ENCODE peak calls at places on chromosome 20, in five cellular contexts. L, K, P, B and I are unnamed samples. For H3K4me1, the result is how much of the 10 kb centered on the place peaks cover.

GRCh38 chr20:31484001-31484400 is 8.9 kb downstream of the REM1 start:
- DNase-seq in K (no peak), L (peak), B (peak), P (no peak), I (no peak)

GRCh38 chr20:38649275-38649891 is 47.8 kb downstream of the ARHGAP40 start:
- DNase-seq in P (peak), K (no peak), L (peak), B (peak), I (peak)

GRCh38 chr20:17533396-17533795 is 2.2 kb upstream of the BFSP1 start:
- DNase-seq in B (peak), P (peak), K (no peak), L (peak), I (peak)

GRCh38 chr20:30168025-30168799 is 1089.3 kb upstream of the DEFB115 start:
- DNase-seq in P (no peak), L (peak), B (peak), K (peak), I (no peak)

GRCh38 chr20:49293122-49293521 is 15.3 kb upstream of the ZNFX1 start:
- DNase-seq in B (no peak), P (no peak), K (no peak), L (no peak), I (no peak)

GRCh38 chr20:38271609-38272120 is 11.1 kb upstream of the KIAA1755 start:
- DNase-seq in B (no peak), P (no peak), K (no peak), L (no peak), I (no peak)

GRCh38 chr20:43490038-43490437 is 17.5 kb upstream of the L3MBTL1 start:
- DNase-seq in P (no peak), B (no peak), L (no peak), K (no peak), I (no peak)

GRCh38 chr20:4912380-4913142 is 88.7 kb downstream of the SLC23A2 start:
- DNase-seq in B (no peak), L (no peak), P (no peak), K (no peak), I (no peak)

GRCh38 chr20:29874476-29875202 is 1382.8 kb upstream of the DEFB115 start:
- DNase-seq in P (no peak), L (no peak), B (no peak), K (no peak), I (no peak)

GRCh38 chr20:46202758-46203509 is 84.8 kb downstream of the CD40 start:
- DNase-seq in K (no peak), L (no peak), P (no peak), B (no peak), I (no peak)

GRCh38 chr20:57476073-57476526 is 48.8 kb downstream of the CTCFL start:
- DNase-seq in L (no peak), P (no peak), K (peak), B (no peak), I (no peak)

GRCh38 chr20:53660078-53660909 is 66.7 kb upstream of the ZNF217 start:
- DNase-seq in P (no peak), K (no peak), B (no peak), L (peak), I (peak)

GRCh38 chr20:37271421-37271768 is 9.8 kb upstream of the GHRH start:
- DNase-seq in B (no peak), L (no peak), K (no peak), P (no peak), I (no peak)

GRCh38 chr20:40741507-40742106 is 52.6 kb upstream of the MAFB start:
- DNase-seq in B (peak), L (peak), K (no peak), P (peak), I (peak)
- H3K4me1 ChIP-seq in B (under half), L (under half), K (under half), P (under half), I (under half)

GRCh38 chr20:9353180-9353915 is 161.0 kb upstream of the LAMP5 start:
- DNase-seq in K (no peak), B (no peak), L (no peak), P (peak), I (no peak)
- TF ChIP-seq CTCF in K (no peak), B (peak), L (no peak), P (peak), I (peak)

GRCh38 chr20:47865912-47866311 is 80.6 kb upstream of the SULF2 start:
- DNase-seq in P (no peak), L (no peak), K (no peak), B (no peak), I (no peak)
- H3K4me1 ChIP-seq in P (under half), L (under half), K (under half), B (under half), I (under half)

GRCh38 chr20:63377256-63378114 is 16.3 kb upstream of the CHRNA4 start:
- DNase-seq in P (peak), K (no peak), L (peak), B (no peak), I (peak)
- TF ChIP-seq CTCF in P (no peak), K (no peak), L (peak), B (no peak), I (peak)

GRCh38 chr20:44643596-44644383 is 7.7 kb downstream of the ADA start:
- DNase-seq in B (peak), P (peak), K (no peak), L (peak), I (peak)

GRCh38 chr20:44646023-44646640 is 5.4 kb downstream of the ADA start:
- DNase-seq in L (peak), K (no peak), B (no peak), P (no peak), I (peak)

GRCh38 chr20:44643154-44643519 is 8.4 kb downstream of the ADA start:
- DNase-seq in B (no peak), K (no peak), L (no peak), P (no peak), I (no peak)

GRCh38 chr20:44642203-44643153 is 9.0 kb downstream of the ADA start:
- DNase-seq in K (peak), L (peak), P (peak), B (peak), I (peak)

GRCh38 chr20:44644384-44645131 is 6.9 kb downstream of the ADA start:
- DNase-seq in B (no peak), P (no peak), L (no peak), K (no peak), I (no peak)
- H3K4me1 ChIP-seq in B (under half), P (under half), L (under half), K (under half), I (under half)

GRCh38 chr20:19662638-19662995 is 95.4 kb upstream of the RIN2 start:
- DNase-seq in K (no peak), B (no peak), L (no peak), P (no peak), I (no peak)
- TF ChIP-seq CTCF in K (no peak), B (no peak), L (no peak), P (no peak), I (no peak)

DNA sequence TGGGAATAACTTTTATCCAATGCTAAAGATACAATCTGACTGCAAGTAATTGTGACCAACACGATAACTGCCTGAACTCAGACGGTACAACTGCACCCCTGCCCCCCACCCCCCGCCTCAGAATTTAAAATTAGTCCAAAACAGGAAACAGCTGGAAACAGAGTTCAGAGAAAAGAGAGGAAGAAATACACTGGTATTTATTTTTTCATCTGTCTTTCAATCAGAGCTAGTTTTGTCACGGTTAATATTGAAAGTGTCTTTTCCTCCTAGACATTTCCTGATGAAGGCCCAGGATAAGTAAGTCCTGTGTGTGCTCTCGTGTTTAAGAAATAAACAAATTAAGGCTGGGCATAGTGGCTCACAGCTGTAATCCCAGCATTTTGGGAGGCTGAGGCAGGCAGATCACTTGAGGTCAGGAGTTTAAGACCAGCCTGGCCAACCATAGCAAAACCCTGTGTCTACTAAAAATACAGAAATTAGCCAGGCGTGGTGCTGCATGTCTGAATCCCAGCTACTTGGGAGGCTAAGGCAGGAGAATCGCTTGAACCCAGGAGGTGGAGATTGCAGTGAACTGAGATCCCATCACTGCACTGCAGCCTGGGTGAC is 21.5 kb downstream of the ACSS1 start:
- DNase-seq in L (no peak), B (no peak), K (peak), P (no peak), I (no peak)
- H3K4me1 ChIP-seq in L (under half), B (under half), K (half or more), P (under half), I (under half)